ENCODE peak calls at places on chromosomes 1 and 21, in six cellular contexts. U, X, F, Q, L and N are unnamed samples.

GRCh38 chr1:62912028-62912638 is 128.2 kb downstream of the ATG4C start:
- DNase-seq in X (peak), F (peak), L (no peak), U (no peak), Q (peak), N (peak)

GRCh38 chr1:223233410-223234163 is 90.5 kb upstream of the TLR5 start:
- DNase-seq in U (no peak), L (no peak), Q (no peak), F (peak), X (no peak), N (peak)

GRCh38 chr1:246254854-246255253 is 252.2 kb downstream of the SMYD3 start:
- DNase-seq in Q (no peak), F (no peak), U (no peak), L (no peak), X (no peak), N (no peak)

GRCh38 chr1:27446491-27447020 is 43.4 kb downstream of the WASF2 start:
- DNase-seq in U (no peak), L (no peak), Q (no peak), X (no peak), F (no peak), N (no peak)

GRCh38 chr1:1799716-1800115 is 21.4 kb upstream of the NADK start:
- DNase-seq in F (no peak), U (no peak), X (no peak), L (no peak), Q (no peak), N (no peak)

GRCh38 chr1:224499204-224499603 is 64.6 kb upstream of the WDR26 start:
- DNase-seq in Q (no peak), F (no peak), L (no peak), U (no peak), X (no peak), N (no peak)

GRCh38 chr1:21313886-21314796 is 23.9 kb upstream of the ECE1 start:
- DNase-seq in X (no peak), Q (no peak), F (no peak), U (no peak), L (no peak), N (no peak)

GRCh38 chr1:220680085-220680687 is 10.0 kb upstream of the C1orf115 start:
- DNase-seq in X (peak), L (no peak), Q (peak), U (no peak), F (no peak), N (peak)

GRCh38 chr1:91768786-91769697 is 116.9 kb downstream of the TGFBR3 start:
- DNase-seq in L (no peak), Q (no peak), X (no peak), F (peak), U (no peak), N (no peak)

GRCh38 chr1:167697667-167698141 is 24.1 kb upstream of the MPZL1 start:
- DNase-seq in Q (no peak), F (no peak), L (no peak), U (no peak), X (no peak), N (no peak)

GRCh38 chr1:21641967-21642366 is 27.2 kb downstream of the RAP1GAP start:
- DNase-seq in F (no peak), X (no peak), Q (no peak), L (no peak), U (no peak), N (no peak)

GRCh38 chr1:92623187-92623778 is 136.6 kb upstream of the GFI1 start:
- DNase-seq in F (no peak), X (no peak), L (no peak), Q (peak), U (no peak), N (no peak)

GRCh38 chr1:181077576-181078242 is 10.8 kb upstream of the IER5 start:
- DNase-seq in F (no peak), X (no peak), Q (peak), U (no peak), L (no peak), N (no peak)

GRCh38 chr21:31618696-31619430 is 40.6 kb upstream of the SOD1 start:
- DNase-seq in X (no peak), U (no peak), Q (no peak), L (no peak), F (no peak), N (no peak)

GRCh38 chr1:198220428-198220827 is 63.6 kb downstream of the NEK7 start:
- DNase-seq in L (no peak), Q (no peak), X (no peak), U (no peak), F (peak), N (no peak)

GRCh38 chr1:161198206-161198876 is 513 bp downstream of the ADAMTS4 start:
- DNase-seq in L (no peak), X (peak), F (no peak), U (peak), Q (no peak), N (no peak)

GRCh38 chr1:209896346-209896745 is 41.7 kb upstream of the SYT14 start:
- DNase-seq in X (peak), F (no peak), L (no peak), U (no peak), Q (no peak), N (no peak)

GRCh38 chr1:7379445-7379971 is 391.6 kb upstream of the VAMP3 start:
- DNase-seq in F (peak), Q (peak), U (peak), L (no peak), X (no peak), N (peak)

GRCh38 chr21:41562101-41563000 is 54.4 kb upstream of the TMPRSS2 start:
- DNase-seq in Q (no peak), L (no peak), F (no peak), U (no peak), X (no peak), N (no peak)

GRCh38 chr21:25307489-25307888 is 299.8 kb downstream of the MRPL39 start:
- DNase-seq in Q (no peak), U (no peak), F (no peak), X (no peak), L (no peak), N (no peak)

GRCh38 chr1:32339363-32339978 is 3.4 kb upstream of the MARCKSL1 start:
- DNase-seq in L (no peak), U (no peak), X (no peak), F (peak), Q (no peak), N (no peak)

GRCh38 chr1:163535807-163536206 is 214.1 kb downstream of the NUF2 start:
- DNase-seq in X (no peak), F (peak), U (no peak), L (no peak), Q (no peak), N (peak)

GRCh38 chr1:201138311-201138840 is 11.4 kb upstream of the ASCL5 start:
- DNase-seq in Q (peak), X (no peak), F (no peak), U (no peak), L (no peak), N (no peak)

GRCh38 chr1:78061825-78062523 is 16.2 kb downstream of the GIPC2 start:
- DNase-seq in X (no peak), Q (no peak), L (no peak), F (peak), U (no peak), N (no peak)

GRCh38 chr1:37656881-37657280 is 22.2 kb upstream of the RSPO1 start:
- DNase-seq in U (no peak), L (no peak), F (no peak), X (no peak), Q (no peak), N (no peak)

GRCh38 chr1:1624443-1625403 is 7.2 kb upstream of the MMP23B start:
- DNase-seq in Q (peak), U (no peak), F (no peak), X (no peak), L (no peak), N (no peak)

GRCh38 chr1:7300893-7301292 is 470.2 kb upstream of the VAMP3 start:
- DNase-seq in F (peak), Q (no peak), L (no peak), X (no peak), U (no peak), N (peak)

GRCh38 chr21:42388740-42389448 is 7.0 kb downstream of the TMPRSS3 start:
- DNase-seq in X (no peak), Q (no peak), F (no peak), L (no peak), U (no peak), N (no peak)

GRCh38 chr1:40247655-40248054 is at the start of gene TMCO2:
- DNase-seq in Q (no peak), U (no peak), L (no peak), X (no peak), F (no peak), N (no peak)

GRCh38 chr1:162641128-162641527 is 8.9 kb downstream of the DDR2 start:
- DNase-seq in Q (no peak), F (no peak), U (no peak), X (no peak), L (no peak), N (no peak)

GRCh38 chr1:4060850-4061249 is 160.8 kb upstream of the C1orf174 start:
- DNase-seq in Q (no peak), U (no peak), X (no peak), L (no peak), F (no peak), N (no peak)

GRCh38 chr1:21590116-21590905 is 78.8 kb downstream of the RAP1GAP start:
- DNase-seq in U (no peak), Q (no peak), X (no peak), F (no peak), L (no peak), N (no peak)

GRCh38 chr1:62321438-62321837 is 2.2 kb upstream of the KANK4 start:
- DNase-seq in U (no peak), X (no peak), F (peak), Q (no peak), L (no peak), N (peak)

GRCh38 chr21:32457360-32457840 is 44.9 kb downstream of the EVA1C start:
- DNase-seq in L (no peak), X (no peak), Q (no peak), U (no peak), F (no peak), N (peak)